ENCODE peak calls at places on chromosomes 2 and 18, in nine cellular contexts. One of them, this sample, is unnamed. For H3K4me1, the result is how much of the 10 kb centered on the place peaks cover.

GRCh38 chr18:73509460-73509859 is 638.2 kb downstream of the FBXO15 start:
- DNase-seq in transverse colon: no peak
- DNase-seq in K562: no peak
- DNase-seq in body of pancreas: no peak
- DNase-seq in thyroid gland: no peak
- DNase-seq in heart left ventricle: no peak
- DNase-seq in sigmoid colon: no peak
- DNase-seq in A549: no peak
- DNase-seq in adrenal gland: no peak
- DNase-seq in this sample: no peak

GRCh38 chr2:240816584-240817495 is 3.2 kb downstream of the KIF1A start:
- DNase-seq in adrenal gland: no peak
- DNase-seq in transverse colon: no peak
- DNase-seq in heart left ventricle: no peak
- DNase-seq in body of pancreas: no peak
- DNase-seq in sigmoid colon: peak
- DNase-seq in A549: no peak
- DNase-seq in K562: no peak
- DNase-seq in thyroid gland: no peak
- DNase-seq in this sample: no peak

GRCh38 chr18:63346031-63346430 is 21.0 kb downstream of the KDSR start:
- DNase-seq in K562: no peak
- DNase-seq in A549: no peak
- DNase-seq in thyroid gland: peak
- DNase-seq in adrenal gland: peak
- DNase-seq in sigmoid colon: peak
- DNase-seq in body of pancreas: no peak
- DNase-seq in transverse colon: no peak
- DNase-seq in heart left ventricle: peak
- DNase-seq in this sample: no peak

GRCh38 chr2:111946294-111947114 is 48.1 kb downstream of the MERTK start:
- DNase-seq in K562: no peak
- DNase-seq in A549: peak
- DNase-seq in adrenal gland: peak
- DNase-seq in heart left ventricle: peak
- DNase-seq in thyroid gland: peak
- DNase-seq in body of pancreas: peak
- DNase-seq in sigmoid colon: peak
- DNase-seq in transverse colon: peak
- DNase-seq in this sample: peak

GRCh38 chr18:985301-985700 is 80.6 kb downstream of the ADCYAP1 start:
- DNase-seq in adrenal gland: no peak
- DNase-seq in K562: no peak
- DNase-seq in A549: no peak
- DNase-seq in transverse colon: no peak
- DNase-seq in body of pancreas: no peak
- DNase-seq in sigmoid colon: no peak
- DNase-seq in heart left ventricle: peak
- DNase-seq in thyroid gland: no peak
- DNase-seq in this sample: no peak

GRCh38 chr2:100655936-100656534 is 93.2 kb downstream of the PDCL3 start:
- DNase-seq in A549: no peak
- DNase-seq in transverse colon: no peak
- DNase-seq in thyroid gland: peak
- DNase-seq in K562: no peak
- DNase-seq in body of pancreas: peak
- DNase-seq in adrenal gland: no peak
- DNase-seq in sigmoid colon: no peak
- DNase-seq in heart left ventricle: no peak
- DNase-seq in this sample: no peak

GRCh38 chr2:2831656-2832055 is 500.6 kb upstream of the MYT1L start:
- DNase-seq in body of pancreas: no peak
- DNase-seq in A549: no peak
- DNase-seq in thyroid gland: no peak
- DNase-seq in K562: no peak
- DNase-seq in heart left ventricle: no peak
- DNase-seq in transverse colon: no peak
- DNase-seq in adrenal gland: no peak
- DNase-seq in sigmoid colon: no peak
- DNase-seq in this sample: peak

GRCh38 chr2:216064014-216064630 is 17.5 kb downstream of the PECR start:
- DNase-seq in thyroid gland: no peak
- DNase-seq in body of pancreas: no peak
- DNase-seq in heart left ventricle: no peak
- DNase-seq in K562: no peak
- DNase-seq in sigmoid colon: no peak
- DNase-seq in A549: no peak
- DNase-seq in transverse colon: no peak
- DNase-seq in adrenal gland: no peak
- DNase-seq in this sample: no peak

GRCh38 chr2:85793584-85793983 is 39.8 kb downstream of the ATOH8 start:
- DNase-seq in thyroid gland: no peak
- DNase-seq in transverse colon: no peak
- DNase-seq in body of pancreas: no peak
- DNase-seq in heart left ventricle: no peak
- DNase-seq in adrenal gland: no peak
- DNase-seq in K562: no peak
- DNase-seq in A549: no peak
- DNase-seq in sigmoid colon: no peak
- DNase-seq in this sample: no peak

GRCh38 chr2:133477614-133477990 is 90.7 kb downstream of the NCKAP5 start:
- DNase-seq in transverse colon: no peak
- DNase-seq in sigmoid colon: no peak
- DNase-seq in body of pancreas: no peak
- DNase-seq in adrenal gland: no peak
- DNase-seq in A549: no peak
- DNase-seq in heart left ventricle: no peak
- DNase-seq in K562: no peak
- DNase-seq in thyroid gland: no peak
- DNase-seq in this sample: no peak

GRCh38 chr2:114929225-114929624 is 486.8 kb downstream of the DPP10 start:
- DNase-seq in heart left ventricle: no peak
- DNase-seq in body of pancreas: no peak
- DNase-seq in sigmoid colon: no peak
- DNase-seq in transverse colon: no peak
- DNase-seq in K562: no peak
- DNase-seq in A549: no peak
- DNase-seq in adrenal gland: no peak
- DNase-seq in thyroid gland: no peak
- DNase-seq in this sample: no peak

GRCh38 chr2:179298666-179299065 is 34.0 kb upstream of the SESTD1 start:
- DNase-seq in transverse colon: no peak
- DNase-seq in thyroid gland: no peak
- DNase-seq in K562: no peak
- DNase-seq in heart left ventricle: no peak
- DNase-seq in A549: no peak
- DNase-seq in sigmoid colon: no peak
- DNase-seq in body of pancreas: no peak
- DNase-seq in adrenal gland: no peak
- DNase-seq in this sample: no peak

GRCh38 chr18:24153397-24153796 is 14.5 kb downstream of the CABYR start:
- DNase-seq in transverse colon: no peak
- DNase-seq in A549: no peak
- DNase-seq in sigmoid colon: no peak
- DNase-seq in thyroid gland: no peak
- DNase-seq in body of pancreas: no peak
- DNase-seq in K562: no peak
- DNase-seq in heart left ventricle: no peak
- DNase-seq in adrenal gland: no peak
- DNase-seq in this sample: no peak

GRCh38 chr2:193783681-193784080 is 1588.9 kb upstream of the TMEFF2 start:
- DNase-seq in sigmoid colon: no peak
- DNase-seq in thyroid gland: no peak
- DNase-seq in A549: no peak
- DNase-seq in adrenal gland: no peak
- DNase-seq in K562: no peak
- DNase-seq in heart left ventricle: no peak
- DNase-seq in transverse colon: no peak
- DNase-seq in body of pancreas: no peak
- DNase-seq in this sample: no peak

GRCh38 chr2:55048925-55049793 is 1.1 kb downstream of the RTN4 start:
- DNase-seq in body of pancreas: peak
- DNase-seq in K562: peak
- DNase-seq in thyroid gland: peak
- DNase-seq in sigmoid colon: peak
- DNase-seq in adrenal gland: peak
- DNase-seq in heart left ventricle: peak
- DNase-seq in A549: peak
- DNase-seq in transverse colon: peak
- DNase-seq in this sample: peak

GRCh38 chr2:43105586-43106562 is 120.5 kb downstream of the ZFP36L2 start:
- DNase-seq in heart left ventricle: peak
- DNase-seq in adrenal gland: peak
- DNase-seq in transverse colon: peak
- DNase-seq in thyroid gland: no peak
- DNase-seq in A549: peak
- DNase-seq in K562: peak
- DNase-seq in sigmoid colon: peak
- DNase-seq in body of pancreas: no peak
- DNase-seq in this sample: peak
- TF ChIP-seq POLR2A in heart left ventricle: no peak
- TF ChIP-seq POLR2A in adrenal gland: no peak
- TF ChIP-seq POLR2A in transverse colon: peak
- TF ChIP-seq POLR2A in thyroid gland: no peak
- TF ChIP-seq POLR2A in A549: no peak
- TF ChIP-seq POLR2A in K562: no peak
- TF ChIP-seq POLR2A in sigmoid colon: no peak
- TF ChIP-seq POLR2A in body of pancreas: no peak
- TF ChIP-seq POLR2A in this sample: no peak

DNA sequence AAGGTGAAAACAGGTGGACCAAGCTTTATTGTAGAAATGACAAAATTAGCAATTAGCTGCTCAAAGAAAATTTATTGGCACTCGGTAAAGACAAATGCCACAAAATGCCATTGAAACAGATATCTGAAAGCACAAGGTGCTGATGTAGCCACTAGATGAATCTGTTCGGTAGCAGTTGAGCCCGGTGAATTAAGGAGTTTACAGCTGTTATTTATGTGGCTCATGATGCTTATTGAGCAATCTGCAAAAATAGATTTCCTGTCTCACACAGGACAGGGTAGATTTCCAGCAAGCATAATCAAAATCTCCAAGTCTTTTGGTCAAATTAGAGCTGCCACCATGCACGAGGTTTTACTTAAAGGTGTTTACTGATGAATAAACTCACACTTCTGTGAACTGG is 182.2 kb downstream of the PPP1R1C start:
- DNase-seq in K562: no peak
- DNase-seq in sigmoid colon: no peak
- DNase-seq in body of pancreas: no peak
- DNase-seq in A549: no peak
- DNase-seq in adrenal gland: no peak
- DNase-seq in thyroid gland: no peak
- DNase-seq in transverse colon: no peak
- DNase-seq in heart left ventricle: no peak
- DNase-seq in this sample: no peak
- H3K4me1 ChIP-seq in K562: under half
- H3K4me1 ChIP-seq in sigmoid colon: under half
- H3K4me1 ChIP-seq in body of pancreas: under half
- H3K4me1 ChIP-seq in A549: under half
- H3K4me1 ChIP-seq in adrenal gland: under half
- H3K4me1 ChIP-seq in thyroid gland: under half
- H3K4me1 ChIP-seq in transverse colon: under half
- H3K4me1 ChIP-seq in heart left ventricle: under half
- H3K4me1 ChIP-seq in this sample: under half

DNA sequence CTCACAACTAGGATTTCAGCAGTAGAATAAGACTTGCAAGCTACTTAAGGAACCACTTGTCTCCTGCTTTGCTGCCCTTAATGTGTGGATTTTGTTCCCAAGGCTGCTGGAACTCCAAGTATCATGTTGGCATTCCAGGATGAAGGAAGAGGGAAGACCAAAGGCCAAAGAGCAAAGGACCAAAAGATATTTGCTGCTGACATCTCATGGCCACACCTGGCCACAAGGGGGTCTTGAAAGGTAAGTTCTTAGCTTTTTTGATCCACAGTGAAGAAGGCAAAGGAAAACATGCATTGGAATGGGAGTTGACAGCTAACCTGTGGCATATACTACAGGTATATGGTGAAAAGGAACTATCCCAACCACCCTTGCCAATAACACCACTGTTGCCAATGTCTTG is 3.9 kb upstream of the MATN3 start:
- DNase-seq in sigmoid colon: no peak
- DNase-seq in heart left ventricle: no peak
- DNase-seq in thyroid gland: no peak
- DNase-seq in adrenal gland: no peak
- DNase-seq in K562: no peak
- DNase-seq in A549: no peak
- DNase-seq in transverse colon: no peak
- DNase-seq in body of pancreas: no peak
- DNase-seq in this sample: no peak
- TF ChIP-seq CTCF in sigmoid colon: no peak
- TF ChIP-seq CTCF in heart left ventricle: no peak
- TF ChIP-seq CTCF in thyroid gland: no peak
- TF ChIP-seq CTCF in adrenal gland: no peak
- TF ChIP-seq CTCF in K562: no peak
- TF ChIP-seq CTCF in A549: no peak
- TF ChIP-seq CTCF in transverse colon: no peak
- TF ChIP-seq CTCF in body of pancreas: no peak
- TF ChIP-seq CTCF in this sample: no peak

DNA sequence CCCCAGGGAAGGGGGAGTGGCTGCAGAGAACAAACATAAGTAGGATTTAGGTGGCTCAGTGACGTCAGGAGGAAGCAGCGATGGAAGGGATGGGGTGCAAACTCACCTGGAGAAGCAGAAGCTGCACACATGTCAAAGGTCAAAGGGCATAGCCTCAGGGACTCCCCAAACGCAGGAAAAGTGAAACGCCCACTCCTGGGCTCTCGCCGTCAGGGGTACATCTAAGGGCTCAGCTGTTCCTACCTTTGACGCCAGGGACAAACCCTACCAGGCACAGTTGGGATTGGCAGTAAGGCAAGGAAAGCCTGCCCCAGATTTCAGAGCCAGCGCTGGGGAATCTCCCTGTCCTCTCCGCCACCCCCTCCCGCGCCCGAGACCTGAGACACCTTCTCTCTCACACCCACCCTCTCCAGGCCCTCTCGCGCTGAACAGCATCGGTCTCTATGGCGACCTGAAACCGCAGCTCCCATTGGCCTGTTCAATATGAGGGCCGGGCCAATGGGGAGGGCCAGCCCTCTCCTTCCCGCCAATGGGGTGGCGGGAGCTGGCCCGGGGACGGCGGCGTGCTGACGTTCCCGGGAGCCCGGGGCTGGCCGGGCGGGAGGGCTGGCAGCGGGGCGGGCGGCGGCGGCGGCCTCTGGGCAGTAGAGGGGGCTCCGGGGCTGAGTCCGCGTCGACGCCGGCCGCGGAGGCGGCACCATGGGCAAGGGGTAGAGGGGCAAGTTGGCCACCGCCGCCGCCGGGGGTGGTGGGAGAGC is at the start of the genes CCDC148 and PKP4:
- DNase-seq in heart left ventricle: peak
- DNase-seq in adrenal gland: peak
- DNase-seq in sigmoid colon: peak
- DNase-seq in K562: peak
- DNase-seq in thyroid gland: peak
- DNase-seq in A549: peak
- DNase-seq in body of pancreas: peak
- DNase-seq in transverse colon: peak
- DNase-seq in this sample: peak
- TF ChIP-seq POLR2A in heart left ventricle: no peak
- TF ChIP-seq POLR2A in adrenal gland: peak
- TF ChIP-seq POLR2A in sigmoid colon: no peak
- TF ChIP-seq POLR2A in K562: no peak
- TF ChIP-seq POLR2A in thyroid gland: peak
- TF ChIP-seq POLR2A in A549: peak
- TF ChIP-seq POLR2A in body of pancreas: peak
- TF ChIP-seq POLR2A in transverse colon: no peak
- TF ChIP-seq POLR2A in this sample: no peak

GRCh38 chr2:152715854-152716428 is 1.3 kb downstream of the PRPF40A start:
- DNase-seq in A549: peak
- DNase-seq in sigmoid colon: no peak
- DNase-seq in K562: peak
- DNase-seq in transverse colon: no peak
- DNase-seq in heart left ventricle: no peak
- DNase-seq in thyroid gland: no peak
- DNase-seq in adrenal gland: no peak
- DNase-seq in body of pancreas: no peak
- DNase-seq in this sample: no peak
- H3K4me1 ChIP-seq in A549: under half
- H3K4me1 ChIP-seq in sigmoid colon: under half
- H3K4me1 ChIP-seq in K562: under half
- H3K4me1 ChIP-seq in transverse colon: under half
- H3K4me1 ChIP-seq in heart left ventricle: under half
- H3K4me1 ChIP-seq in thyroid gland: under half
- H3K4me1 ChIP-seq in adrenal gland: under half
- H3K4me1 ChIP-seq in body of pancreas: under half
- H3K4me1 ChIP-seq in this sample: half or more